ENCODE peak calls at places on chromosomes 16 and 17, in eight cellular contexts. X, T, I, A, S, V, U and R are unnamed samples.

GRCh38 chr17:53749178-53749577 is 73.5 kb upstream of the KIF2B start:
- DNase-seq in T (no peak), A (no peak), V (no peak), S (no peak), U (no peak), I (no peak), X (peak; percentile 17), R (no peak)

GRCh38 chr17:18225562-18226283 is at the start of gene LLGL1:
- DNase-seq in X (no peak), A (no peak), T (peak; percentile 61), S (no peak), I (no peak), V (no peak), U (no peak), R (no peak)

GRCh38 chr17:68328676-68329075 is 37.4 kb downstream of the ARSG start:
- DNase-seq in V (no peak), S (peak; percentile 47), U (no peak), X (no peak), I (no peak), T (no peak), A (no peak), R (no peak)

GRCh38 chr17:34412965-34413441 is 50.0 kb upstream of the CCL1 start:
- DNase-seq in U (no peak), S (no peak), V (no peak), I (no peak), X (no peak), T (no peak), A (no peak), R (no peak)

GRCh38 chr16:48126801-48127644 is 28.8 kb downstream of the ABCC12 start:
- DNase-seq in I (peak; percentile 48), V (no peak), X (peak; percentile 68), S (no peak), U (peak; percentile 78), T (no peak), A (no peak), R (no peak)

GRCh38 chr16:51150894-51151320 is at the start of gene SALL1:
- DNase-seq in S (no peak), U (no peak), X (no peak), T (peak; percentile 54), V (no peak), I (no peak), A (no peak), R (no peak)

GRCh38 chr16:11682655-11683096 is 14.4 kb downstream of the SNN start:
- DNase-seq in U (no peak), S (no peak), I (no peak), A (no peak), X (no peak), T (no peak), V (no peak), R (no peak)

GRCh38 chr17:56913000-56913866 is 616 bp downstream of the TRIM25 start:
- DNase-seq in T (peak; percentile 79), U (no peak), X (peak; percentile 36), A (peak; percentile 68), I (peak; percentile 44), S (no peak), V (no peak), R (no peak)

GRCh38 chr16:84916850-84917249 is 94.5 kb downstream of the ZDHHC7 start:
- DNase-seq in A (peak; percentile 24), V (no peak), S (no peak), T (no peak), X (no peak), U (no peak), I (no peak), R (no peak)

GRCh38 chr17:68207651-68208253 is 40.1 kb upstream of the AMZ2 start:
- DNase-seq in X (no peak), V (no peak), S (no peak), A (no peak), T (no peak), I (no peak), U (no peak), R (no peak)

GRCh38 chr16:31484491-31485171 is 1.7 kb downstream of the SLC5A2 start:
- DNase-seq in S (no peak), T (no peak), X (peak; percentile 72), V (peak; percentile 41), U (peak; percentile 74), I (no peak), A (no peak), R (peak; percentile 78)

GRCh38 chr16:89050868-89051311 is 42.8 kb upstream of the ACSF3 start:
- DNase-seq in I (no peak), T (no peak), V (no peak), U (no peak), A (peak; percentile 58), X (no peak), S (no peak), R (no peak)

GRCh38 chr16:16143038-16143763 is 80.1 kb downstream of the ABCC6 start:
- DNase-seq in T (peak; percentile 71), S (no peak), A (no peak), X (no peak), I (no peak), V (no peak), U (no peak), R (no peak)

GRCh38 chr17:19021622-19022083 is 17.1 kb upstream of the FAM83G start:
- DNase-seq in I (no peak), U (no peak), V (no peak), S (no peak), X (no peak), A (peak; percentile 55), T (peak; percentile 81), R (no peak)

GRCh38 chr16:50547340-50547865 is 793 bp upstream of the NKD1 start:
- DNase-seq in U (peak; percentile 63), V (peak; percentile 60), A (peak; percentile 73), X (peak; percentile 68), I (peak; percentile 55), S (peak; percentile 23), T (peak; percentile 66), R (peak; percentile 56)

GRCh38 chr16:83744521-83744981 is 63.2 kb upstream of the HSBP1 start:
- DNase-seq in T (no peak), S (peak; percentile 30), V (no peak), X (no peak), I (peak; percentile 32), U (no peak), A (no peak), R (peak; percentile 13)

GRCh38 chr17:74325743-74326379 is at the start of gene KIF19:
- DNase-seq in S (no peak), V (no peak), U (peak; percentile 55), A (peak; percentile 81), I (peak; percentile 15), T (peak; percentile 80), X (peak; percentile 35), R (peak; percentile 67)

GRCh38 chr17:7101531-7101930 is 13.1 kb downstream of the ASGR2 start:
- DNase-seq in I (no peak), A (no peak), X (no peak), S (no peak), T (no peak), V (no peak), U (no peak), R (no peak)

GRCh38 chr17:45740553-45741330 is 43.4 kb upstream of the CRHR1 start:
- DNase-seq in I (no peak), V (no peak), T (peak; percentile 81), U (no peak), A (no peak), S (no peak), X (no peak), R (no peak)

GRCh38 chr17:5694507-5694906 is 110.2 kb upstream of the NLRP1 start:
- DNase-seq in I (no peak), V (no peak), X (no peak), T (peak; percentile 57), S (no peak), A (no peak), U (no peak), R (no peak)

GRCh38 chr16:4606354-4606753 is 8.3 kb downstream of the UBALD1 start:
- DNase-seq in S (no peak), A (no peak), T (no peak), X (peak; percentile 56), I (no peak), V (no peak), U (peak; percentile 65), R (no peak)
- TF ChIP-seq POLR2A in S (no peak), A (no peak), T (no peak), X (no peak), I (no peak), V (no peak), U (no peak), R (no peak)

GRCh38 chr16:25213709-25214416 is 2.9 kb upstream of the AQP8 start:
- DNase-seq in U (no peak), V (no peak), S (no peak), X (no peak), A (no peak), T (no peak), I (no peak), R (no peak)
- H3K27ac ChIP-seq in U (no peak overlapping the region), V (no peak overlapping the region), S (no peak overlapping the region), X (no peak overlapping the region), A (no peak overlapping the region), T (no peak overlapping the region), I (no peak overlapping the region), R (no peak overlapping the region)

GRCh38 chr16:54651440-54651839 is 279.2 kb upstream of the IRX5 start:
- DNase-seq in X (no peak), S (no peak), U (no peak), T (peak; percentile 62), I (no peak), V (no peak), A (no peak), R (no peak)
- H3K27me3 ChIP-seq in X (no peaks in the 10 kb centered on the region), S (no peaks in the 10 kb centered on the region), U (no peaks in the 10 kb centered on the region), T (peaks cover 64% of the 10 kb centered on the region), I (peaks cover 15% of the 10 kb centered on the region), V (no peaks in the 10 kb centered on the region), A (no peaks in the 10 kb centered on the region), R (peaks cover 26% of the 10 kb centered on the region)

DNA sequence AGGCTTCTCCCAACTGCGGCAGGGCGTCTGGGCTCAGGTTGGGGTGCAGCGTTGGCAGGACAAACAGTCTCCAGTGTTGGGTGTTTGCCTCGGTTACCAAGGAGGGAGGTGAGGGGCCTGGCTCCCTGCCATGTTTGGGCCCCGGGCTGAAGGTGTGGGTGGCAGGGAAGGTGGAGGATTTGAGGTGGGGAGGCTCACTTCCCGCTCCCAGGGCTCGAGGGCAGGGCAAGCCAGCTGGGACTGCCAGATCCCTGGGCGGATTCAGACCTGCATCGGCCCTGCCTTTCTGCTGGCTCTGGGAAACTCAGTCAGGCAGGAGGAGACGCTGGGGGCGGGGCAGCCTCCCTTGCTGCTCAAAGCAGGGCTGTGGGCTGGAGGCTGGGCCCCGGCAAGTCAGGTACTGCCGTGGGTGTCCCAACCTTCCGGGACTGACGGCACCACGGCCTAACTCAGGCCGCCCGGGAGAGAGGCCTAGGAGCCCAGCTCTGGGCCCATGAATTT is 31.3 kb upstream of the KRT17 start:
- DNase-seq in I (no peak), X (peak; percentile 71), A (no peak), T (peak; percentile 71), U (peak; percentile 92), S (peak; percentile 99), V (no peak), R (peak; percentile 94)
- TF ChIP-seq POLR2A in I (no peak), X (no peak), A (no peak), T (no peak), U (no peak), S (peak; percentile 35), V (no peak), R (peak; percentile 83)